ENCODE peak calls at places on chromosomes 12 and 14, in eight cellular contexts. One of them, this sample, is unnamed. For H3K27me3, the result is how much of the 10 kb centered on the place peaks cover.

GRCh38 chr14:51072976-51073375 is 21.9 kb downstream of the TRIM9 start:
- DNase-seq in CD8-positive, alpha-beta memory T cell: no peak
- DNase-seq in NT2/D1: no peak
- DNase-seq in tibial artery: no peak
- DNase-seq in bronchial epithelial cell: no peak
- DNase-seq in heart left ventricle: no peak
- DNase-seq in upper lobe of right lung: no peak
- DNase-seq in transverse colon: no peak
- DNase-seq in this sample: no peak

GRCh38 chr12:5691943-5692342 is 253.1 kb downstream of the ANO2 start:
- DNase-seq in CD8-positive, alpha-beta memory T cell: no peak
- DNase-seq in heart left ventricle: no peak
- DNase-seq in upper lobe of right lung: no peak
- DNase-seq in NT2/D1: no peak
- DNase-seq in transverse colon: no peak
- DNase-seq in tibial artery: no peak
- DNase-seq in bronchial epithelial cell: no peak
- DNase-seq in this sample: no peak

GRCh38 chr12:93569656-93570551 is 2.6 kb upstream of the SOCS2 start:
- DNase-seq in tibial artery: peak
- DNase-seq in heart left ventricle: peak
- DNase-seq in upper lobe of right lung: peak
- DNase-seq in CD8-positive, alpha-beta memory T cell: peak
- DNase-seq in bronchial epithelial cell: peak
- DNase-seq in NT2/D1: peak
- DNase-seq in transverse colon: peak
- DNase-seq in this sample: peak

GRCh38 chr12:32534698-32535097 is 135.3 kb downstream of the FGD4 start:
- DNase-seq in NT2/D1: no peak
- DNase-seq in transverse colon: no peak
- DNase-seq in bronchial epithelial cell: no peak
- DNase-seq in heart left ventricle: no peak
- DNase-seq in tibial artery: no peak
- DNase-seq in upper lobe of right lung: no peak
- DNase-seq in CD8-positive, alpha-beta memory T cell: no peak
- DNase-seq in this sample: no peak

GRCh38 chr12:19234991-19235876 is 105.7 kb downstream of the PLEKHA5 start:
- DNase-seq in transverse colon: no peak
- DNase-seq in NT2/D1: no peak
- DNase-seq in bronchial epithelial cell: no peak
- DNase-seq in CD8-positive, alpha-beta memory T cell: no peak
- DNase-seq in tibial artery: no peak
- DNase-seq in upper lobe of right lung: no peak
- DNase-seq in heart left ventricle: no peak
- DNase-seq in this sample: no peak

GRCh38 chr14:95265106-95266094 is 54.3 kb downstream of the CLMN start:
- DNase-seq in NT2/D1: no peak
- DNase-seq in tibial artery: no peak
- DNase-seq in bronchial epithelial cell: peak
- DNase-seq in CD8-positive, alpha-beta memory T cell: no peak
- DNase-seq in upper lobe of right lung: no peak
- DNase-seq in heart left ventricle: no peak
- DNase-seq in transverse colon: peak
- DNase-seq in this sample: peak

GRCh38 chr14:52155656-52156213 is 86.9 kb upstream of the NID2 start:
- DNase-seq in tibial artery: no peak
- DNase-seq in upper lobe of right lung: no peak
- DNase-seq in bronchial epithelial cell: no peak
- DNase-seq in NT2/D1: no peak
- DNase-seq in CD8-positive, alpha-beta memory T cell: no peak
- DNase-seq in transverse colon: no peak
- DNase-seq in heart left ventricle: no peak
- DNase-seq in this sample: no peak

GRCh38 chr12:64085996-64086395 is 136.1 kb downstream of the KICS2 start:
- DNase-seq in bronchial epithelial cell: peak
- DNase-seq in tibial artery: no peak
- DNase-seq in heart left ventricle: no peak
- DNase-seq in upper lobe of right lung: no peak
- DNase-seq in NT2/D1: no peak
- DNase-seq in CD8-positive, alpha-beta memory T cell: no peak
- DNase-seq in transverse colon: no peak
- DNase-seq in this sample: no peak

GRCh38 chr12:31323466-31324115 is 2.4 kb downstream of the SINHCAF start:
- DNase-seq in bronchial epithelial cell: no peak
- DNase-seq in tibial artery: peak
- DNase-seq in CD8-positive, alpha-beta memory T cell: peak
- DNase-seq in upper lobe of right lung: peak
- DNase-seq in NT2/D1: peak
- DNase-seq in transverse colon: peak
- DNase-seq in heart left ventricle: peak
- DNase-seq in this sample: peak

GRCh38 chr12:72136792-72137191 is 135.4 kb upstream of the TRHDE start:
- DNase-seq in heart left ventricle: no peak
- DNase-seq in upper lobe of right lung: no peak
- DNase-seq in CD8-positive, alpha-beta memory T cell: no peak
- DNase-seq in tibial artery: no peak
- DNase-seq in bronchial epithelial cell: no peak
- DNase-seq in transverse colon: no peak
- DNase-seq in NT2/D1: no peak
- DNase-seq in this sample: no peak

GRCh38 chr12:72511906-72512305 is 239.7 kb downstream of the TRHDE start:
- DNase-seq in transverse colon: no peak
- DNase-seq in bronchial epithelial cell: peak
- DNase-seq in tibial artery: no peak
- DNase-seq in CD8-positive, alpha-beta memory T cell: no peak
- DNase-seq in upper lobe of right lung: no peak
- DNase-seq in NT2/D1: no peak
- DNase-seq in heart left ventricle: no peak
- DNase-seq in this sample: no peak

GRCh38 chr14:90774316-90774715 is 41.9 kb downstream of the TTC7B start:
- DNase-seq in NT2/D1: no peak
- DNase-seq in tibial artery: no peak
- DNase-seq in heart left ventricle: no peak
- DNase-seq in CD8-positive, alpha-beta memory T cell: no peak
- DNase-seq in upper lobe of right lung: no peak
- DNase-seq in bronchial epithelial cell: no peak
- DNase-seq in transverse colon: no peak
- DNase-seq in this sample: no peak

GRCh38 chr12:104568881-104569280 is 112.1 kb downstream of the CHST11 start:
- DNase-seq in NT2/D1: no peak
- DNase-seq in CD8-positive, alpha-beta memory T cell: no peak
- DNase-seq in transverse colon: no peak
- DNase-seq in bronchial epithelial cell: no peak
- DNase-seq in tibial artery: no peak
- DNase-seq in heart left ventricle: no peak
- DNase-seq in upper lobe of right lung: no peak
- DNase-seq in this sample: no peak

GRCh38 chr14:77023001-77023996 is 5.2 kb downstream of the IRF2BPL start:
- DNase-seq in NT2/D1: no peak
- DNase-seq in upper lobe of right lung: no peak
- DNase-seq in transverse colon: peak
- DNase-seq in heart left ventricle: no peak
- DNase-seq in bronchial epithelial cell: peak
- DNase-seq in CD8-positive, alpha-beta memory T cell: no peak
- DNase-seq in tibial artery: peak
- DNase-seq in this sample: peak

GRCh38 chr14:95523051-95523817 is 6.8 kb upstream of the SYNE3 start:
- DNase-seq in heart left ventricle: no peak
- DNase-seq in bronchial epithelial cell: no peak
- DNase-seq in transverse colon: no peak
- DNase-seq in upper lobe of right lung: no peak
- DNase-seq in tibial artery: no peak
- DNase-seq in CD8-positive, alpha-beta memory T cell: no peak
- DNase-seq in NT2/D1: no peak
- DNase-seq in this sample: no peak

GRCh38 chr14:105313381-105314286 is 914 bp upstream of the PACS2 start:
- DNase-seq in transverse colon: peak
- DNase-seq in CD8-positive, alpha-beta memory T cell: no peak
- DNase-seq in NT2/D1: no peak
- DNase-seq in tibial artery: peak
- DNase-seq in bronchial epithelial cell: no peak
- DNase-seq in upper lobe of right lung: no peak
- DNase-seq in heart left ventricle: no peak
- DNase-seq in this sample: no peak

GRCh38 chr12:130826151-130826801 is 12.8 kb downstream of the STX2 start:
- DNase-seq in upper lobe of right lung: peak
- DNase-seq in bronchial epithelial cell: no peak
- DNase-seq in CD8-positive, alpha-beta memory T cell: peak
- DNase-seq in NT2/D1: peak
- DNase-seq in transverse colon: peak
- DNase-seq in heart left ventricle: no peak
- DNase-seq in tibial artery: peak
- DNase-seq in this sample: no peak

GRCh38 chr12:49021292-49021915 is 2.8 kb upstream of the PRKAG1 start:
- DNase-seq in heart left ventricle: no peak
- DNase-seq in upper lobe of right lung: no peak
- DNase-seq in transverse colon: peak
- DNase-seq in NT2/D1: no peak
- DNase-seq in bronchial epithelial cell: no peak
- DNase-seq in CD8-positive, alpha-beta memory T cell: no peak
- DNase-seq in tibial artery: no peak
- DNase-seq in this sample: no peak

GRCh38 chr14:94663965-94664704 is 51.9 kb downstream of the SERPINA3 start:
- DNase-seq in NT2/D1: no peak
- DNase-seq in upper lobe of right lung: no peak
- DNase-seq in heart left ventricle: no peak
- DNase-seq in tibial artery: no peak
- DNase-seq in transverse colon: no peak
- DNase-seq in CD8-positive, alpha-beta memory T cell: no peak
- DNase-seq in bronchial epithelial cell: no peak
- DNase-seq in this sample: peak

GRCh38 chr14:94461526-94462218 is 9.1 kb upstream of the SERPINA11 start:
- DNase-seq in upper lobe of right lung: no peak
- DNase-seq in transverse colon: no peak
- DNase-seq in tibial artery: no peak
- DNase-seq in bronchial epithelial cell: no peak
- DNase-seq in heart left ventricle: no peak
- DNase-seq in NT2/D1: no peak
- DNase-seq in CD8-positive, alpha-beta memory T cell: no peak
- DNase-seq in this sample: no peak

GRCh38 chr12:119432935-119433334 is 98.4 kb downstream of the CCDC60 start:
- DNase-seq in heart left ventricle: no peak
- DNase-seq in NT2/D1: no peak
- DNase-seq in transverse colon: no peak
- DNase-seq in CD8-positive, alpha-beta memory T cell: no peak
- DNase-seq in bronchial epithelial cell: no peak
- DNase-seq in upper lobe of right lung: no peak
- DNase-seq in tibial artery: no peak
- DNase-seq in this sample: no peak
- H3K27me3 ChIP-seq in heart left ventricle: under half
- H3K27me3 ChIP-seq in NT2/D1: under half
- H3K27me3 ChIP-seq in transverse colon: under half
- H3K27me3 ChIP-seq in CD8-positive, alpha-beta memory T cell: under half
- H3K27me3 ChIP-seq in bronchial epithelial cell: under half
- H3K27me3 ChIP-seq in upper lobe of right lung: under half
- H3K27me3 ChIP-seq in tibial artery: under half
- H3K27me3 ChIP-seq in this sample: under half

DNA sequence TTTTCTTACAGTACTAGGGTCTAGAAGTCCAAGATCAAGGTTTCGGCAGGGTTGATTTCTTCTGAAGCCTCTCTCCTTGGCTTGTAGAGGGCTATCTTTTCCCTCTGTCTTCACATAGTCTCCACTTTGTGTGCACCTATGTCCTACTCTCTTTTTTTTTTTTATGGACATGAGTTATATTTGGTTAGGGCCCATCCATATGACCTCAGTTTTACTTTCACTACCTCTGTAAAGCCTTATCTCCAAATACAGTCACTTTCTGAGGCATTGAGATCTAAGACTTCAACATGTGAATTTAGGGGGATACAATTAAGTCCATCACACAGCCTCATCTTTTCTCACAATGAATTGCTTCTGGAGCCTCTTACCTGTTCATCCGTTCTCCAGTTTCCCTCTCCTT is 5.8 kb upstream of the SPTB start:
- DNase-seq in upper lobe of right lung: no peak
- DNase-seq in heart left ventricle: no peak
- DNase-seq in NT2/D1: no peak
- DNase-seq in transverse colon: no peak
- DNase-seq in tibial artery: no peak
- DNase-seq in CD8-positive, alpha-beta memory T cell: no peak
- DNase-seq in bronchial epithelial cell: no peak
- DNase-seq in this sample: no peak
- H3K27me3 ChIP-seq in upper lobe of right lung: under half
- H3K27me3 ChIP-seq in heart left ventricle: under half
- H3K27me3 ChIP-seq in NT2/D1: under half
- H3K27me3 ChIP-seq in transverse colon: under half
- H3K27me3 ChIP-seq in tibial artery: under half
- H3K27me3 ChIP-seq in CD8-positive, alpha-beta memory T cell: under half
- H3K27me3 ChIP-seq in bronchial epithelial cell: under half
- H3K27me3 ChIP-seq in this sample: under half

GRCh38 chr12:54970741-54971140 is 13.8 kb downstream of the TESPA1 start:
- DNase-seq in CD8-positive, alpha-beta memory T cell: no peak
- DNase-seq in bronchial epithelial cell: no peak
- DNase-seq in heart left ventricle: no peak
- DNase-seq in transverse colon: no peak
- DNase-seq in tibial artery: no peak
- DNase-seq in upper lobe of right lung: no peak
- DNase-seq in NT2/D1: no peak
- DNase-seq in this sample: no peak

GRCh38 chr12:54967461-54967860 is 17.1 kb downstream of the TESPA1 start:
- DNase-seq in CD8-positive, alpha-beta memory T cell: no peak
- DNase-seq in bronchial epithelial cell: peak
- DNase-seq in transverse colon: peak
- DNase-seq in NT2/D1: no peak
- DNase-seq in upper lobe of right lung: no peak
- DNase-seq in heart left ventricle: no peak
- DNase-seq in tibial artery: no peak
- DNase-seq in this sample: no peak

DNA sequence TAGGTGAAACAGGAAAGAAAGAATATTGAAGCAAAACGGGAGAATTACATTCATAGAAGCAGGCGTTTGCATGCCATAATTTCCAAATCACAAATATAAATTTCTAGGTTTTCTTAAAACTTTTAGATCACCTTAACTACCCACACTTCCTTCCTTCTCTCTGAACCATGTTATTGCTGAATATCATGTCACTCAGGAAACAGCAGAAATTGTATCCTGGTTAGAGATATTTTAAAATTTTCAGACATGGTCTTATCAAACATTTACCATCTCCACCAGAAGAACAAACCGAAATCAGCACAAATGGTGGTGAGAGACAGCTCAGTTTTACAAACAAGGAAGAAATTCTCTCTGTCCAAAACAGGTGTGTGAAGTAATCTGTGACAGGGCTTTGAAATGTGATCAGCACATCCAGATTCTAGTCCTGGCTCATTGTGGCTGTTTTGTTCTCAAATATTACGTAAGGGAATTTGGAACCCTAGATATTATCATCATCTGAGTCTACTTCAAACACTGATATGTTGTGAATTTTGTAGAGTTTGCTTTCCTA is 16.3 kb downstream of the TESPA1 start:
- DNase-seq in upper lobe of right lung: no peak
- DNase-seq in transverse colon: no peak
- DNase-seq in CD8-positive, alpha-beta memory T cell: no peak
- DNase-seq in NT2/D1: no peak
- DNase-seq in bronchial epithelial cell: no peak
- DNase-seq in heart left ventricle: no peak
- DNase-seq in tibial artery: no peak
- DNase-seq in this sample: no peak
- H3K27me3 ChIP-seq in upper lobe of right lung: under half
- H3K27me3 ChIP-seq in transverse colon: under half
- H3K27me3 ChIP-seq in CD8-positive, alpha-beta memory T cell: under half
- H3K27me3 ChIP-seq in NT2/D1: under half
- H3K27me3 ChIP-seq in bronchial epithelial cell: under half
- H3K27me3 ChIP-seq in heart left ventricle: under half
- H3K27me3 ChIP-seq in tibial artery: under half
- H3K27me3 ChIP-seq in this sample: under half

GRCh38 chr12:132438139-132438700 is 51.7 kb upstream of the FBRSL1 start:
- DNase-seq in heart left ventricle: no peak
- DNase-seq in tibial artery: no peak
- DNase-seq in CD8-positive, alpha-beta memory T cell: no peak
- DNase-seq in transverse colon: no peak
- DNase-seq in NT2/D1: no peak
- DNase-seq in bronchial epithelial cell: no peak
- DNase-seq in upper lobe of right lung: no peak
- DNase-seq in this sample: no peak
- H3K27me3 ChIP-seq in heart left ventricle: under half
- H3K27me3 ChIP-seq in tibial artery: half or more
- H3K27me3 ChIP-seq in CD8-positive, alpha-beta memory T cell: under half
- H3K27me3 ChIP-seq in transverse colon: under half
- H3K27me3 ChIP-seq in NT2/D1: half or more
- H3K27me3 ChIP-seq in bronchial epithelial cell: under half
- H3K27me3 ChIP-seq in upper lobe of right lung: under half
- H3K27me3 ChIP-seq in this sample: under half

This sample was measured in uterus.